ENCODE peak calls at places on chromosome 2, in four cellular contexts. One of them, this sample, is unnamed.

GRCh38 chr2:18047896-18048657 is 169.6 kb downstream of the KCNS3 start:
- DNase-seq in epithelial cell of proximal tubule: peak; percentile 20
- DNase-seq in brain microvascular endothelial cell: no peak
- DNase-seq in breast epithelium: peak; percentile 54
- DNase-seq in this sample: no peak

GRCh38 chr2:121480826-121481225 is 49.9 kb upstream of the RNU4ATAC start:
- DNase-seq in epithelial cell of proximal tubule: no peak
- DNase-seq in brain microvascular endothelial cell: peak; percentile 89
- DNase-seq in breast epithelium: no peak
- DNase-seq in this sample: no peak

GRCh38 chr2:39059366-39059952 is 61.4 kb downstream of the SOS1 start:
- DNase-seq in epithelial cell of proximal tubule: no peak
- DNase-seq in brain microvascular endothelial cell: no peak
- DNase-seq in breast epithelium: no peak
- DNase-seq in this sample: no peak

GRCh38 chr2:226725096-226725495 is 74.5 kb downstream of the IRS1 start:
- DNase-seq in epithelial cell of proximal tubule: no peak
- DNase-seq in brain microvascular endothelial cell: no peak
- DNase-seq in breast epithelium: no peak
- DNase-seq in this sample: peak; percentile 76

GRCh38 chr2:74708883-74709282 is 54.8 kb downstream of the SEMA4F start:
- DNase-seq in epithelial cell of proximal tubule: peak; percentile 76
- DNase-seq in brain microvascular endothelial cell: peak; percentile 10
- DNase-seq in breast epithelium: no peak
- DNase-seq in this sample: no peak

GRCh38 chr2:43169987-43170732 is 56.2 kb downstream of the ZFP36L2 start:
- DNase-seq in epithelial cell of proximal tubule: no peak
- DNase-seq in brain microvascular endothelial cell: no peak
- DNase-seq in breast epithelium: no peak
- DNase-seq in this sample: no peak

GRCh38 chr2:25227576-25227975 is 59.2 kb upstream of the POMC start:
- DNase-seq in epithelial cell of proximal tubule: no peak
- DNase-seq in brain microvascular endothelial cell: no peak
- DNase-seq in breast epithelium: no peak
- DNase-seq in this sample: no peak

GRCh38 chr2:38308821-38309220 is 68.3 kb downstream of the ATL2 start:
- DNase-seq in epithelial cell of proximal tubule: no peak
- DNase-seq in brain microvascular endothelial cell: no peak
- DNase-seq in breast epithelium: no peak
- DNase-seq in this sample: no peak

GRCh38 chr2:98134138-98134537 is 47.2 kb downstream of the VWA3B start:
- DNase-seq in epithelial cell of proximal tubule: no peak
- DNase-seq in brain microvascular endothelial cell: no peak
- DNase-seq in breast epithelium: no peak
- DNase-seq in this sample: no peak

GRCh38 chr2:203492965-203493364 is 42.1 kb downstream of the RAPH1 start:
- DNase-seq in epithelial cell of proximal tubule: no peak
- DNase-seq in brain microvascular endothelial cell: no peak
- DNase-seq in breast epithelium: no peak
- DNase-seq in this sample: no peak

GRCh38 chr2:219001577-219002394 is 8.6 kb upstream of the CRYBA2 start:
- DNase-seq in epithelial cell of proximal tubule: no peak
- DNase-seq in brain microvascular endothelial cell: no peak
- DNase-seq in breast epithelium: peak; percentile 85
- DNase-seq in this sample: peak; percentile 89

GRCh38 chr2:74507926-74508520 is 528 bp upstream of the PCGF1 start:
- DNase-seq in epithelial cell of proximal tubule: no peak
- DNase-seq in brain microvascular endothelial cell: no peak
- DNase-seq in breast epithelium: peak; percentile 37
- DNase-seq in this sample: no peak

GRCh38 chr2:20609349-20609994 is 41.4 kb downstream of the HS1BP3 start:
- DNase-seq in epithelial cell of proximal tubule: no peak
- DNase-seq in brain microvascular endothelial cell: peak; percentile 52
- DNase-seq in breast epithelium: no peak
- DNase-seq in this sample: peak; percentile 65

GRCh38 chr2:10048501-10049171 is 5.3 kb downstream of the KLF11 start:
- DNase-seq in epithelial cell of proximal tubule: no peak
- DNase-seq in brain microvascular endothelial cell: peak; percentile 27
- DNase-seq in breast epithelium: no peak
- DNase-seq in this sample: peak; percentile 72

GRCh38 chr2:240424341-240425235 is 10.9 kb upstream of the GPC1 start:
- DNase-seq in epithelial cell of proximal tubule: no peak
- DNase-seq in brain microvascular endothelial cell: no peak
- DNase-seq in breast epithelium: no peak
- DNase-seq in this sample: peak; percentile 65

DNA sequence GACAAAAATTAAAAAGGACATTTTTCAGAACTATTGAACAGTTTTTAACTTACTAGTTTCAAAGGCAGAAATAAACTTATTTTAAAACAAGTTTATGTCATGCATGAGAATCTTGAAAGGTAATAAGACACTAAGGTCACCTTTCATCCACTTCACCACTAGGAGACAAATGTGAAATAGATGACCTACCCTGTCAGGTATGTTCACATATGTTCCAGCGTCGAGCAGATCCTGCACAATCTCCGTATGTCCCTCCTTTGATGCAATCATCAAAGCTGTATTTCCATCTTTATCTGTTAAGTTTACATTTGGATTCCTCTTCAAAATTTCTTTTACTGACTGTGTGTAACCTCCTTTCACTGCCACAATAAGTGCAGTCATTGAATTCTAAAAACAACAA is 34.7 kb downstream of the KIDINS220 start:
- DNase-seq in epithelial cell of proximal tubule: no peak
- DNase-seq in brain microvascular endothelial cell: no peak
- DNase-seq in breast epithelium: no peak
- DNase-seq in this sample: no peak
- TF ChIP-seq CTCF in epithelial cell of proximal tubule: no peak
- TF ChIP-seq CTCF in brain microvascular endothelial cell: no peak
- TF ChIP-seq CTCF in breast epithelium: no peak
- TF ChIP-seq CTCF in this sample: no peak

GRCh38 chr2:239290618-239291504 is 110.0 kb downstream of the HDAC4 start:
- DNase-seq in epithelial cell of proximal tubule: no peak
- DNase-seq in brain microvascular endothelial cell: no peak
- DNase-seq in breast epithelium: peak; percentile 38
- DNase-seq in this sample: no peak
- TF ChIP-seq CTCF in epithelial cell of proximal tubule: no peak
- TF ChIP-seq CTCF in brain microvascular endothelial cell: peak; percentile 23
- TF ChIP-seq CTCF in breast epithelium: no peak
- TF ChIP-seq CTCF in this sample: no peak

DNA sequence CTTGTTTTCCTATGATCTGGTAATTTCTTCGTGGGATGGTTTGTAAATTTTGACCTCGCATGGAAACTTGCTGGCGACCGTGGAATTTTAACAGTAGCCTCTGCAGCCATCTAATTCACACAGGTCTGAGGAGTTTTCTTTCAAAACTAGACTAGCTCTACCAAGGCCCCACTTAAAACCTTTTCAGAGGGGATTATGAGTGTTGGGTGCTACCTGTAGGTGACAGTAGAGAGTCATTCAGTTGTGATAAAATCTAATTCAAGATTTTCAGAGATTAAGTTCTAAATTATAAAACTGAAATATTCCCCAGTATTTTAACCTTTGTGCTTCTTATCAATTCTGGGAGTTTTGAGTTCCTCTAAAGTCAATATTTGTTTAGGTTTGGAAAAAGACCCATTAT is 31.0 kb downstream of the THSD7B start:
- DNase-seq in epithelial cell of proximal tubule: no peak
- DNase-seq in brain microvascular endothelial cell: no peak
- DNase-seq in breast epithelium: no peak
- DNase-seq in this sample: no peak
- TF ChIP-seq CTCF in epithelial cell of proximal tubule: peak; percentile 36
- TF ChIP-seq CTCF in brain microvascular endothelial cell: no peak
- TF ChIP-seq CTCF in breast epithelium: no peak
- TF ChIP-seq CTCF in this sample: peak; percentile 4

GRCh38 chr2:8281950-8282857 is 399.7 kb upstream of the ID2 start:
- DNase-seq in epithelial cell of proximal tubule: no peak
- DNase-seq in brain microvascular endothelial cell: no peak
- DNase-seq in breast epithelium: no peak
- DNase-seq in this sample: no peak

GRCh38 chr2:8282858-8283252 is 399.0 kb upstream of the ID2 start:
- DNase-seq in epithelial cell of proximal tubule: no peak
- DNase-seq in brain microvascular endothelial cell: no peak
- DNase-seq in breast epithelium: no peak
- DNase-seq in this sample: no peak

GRCh38 chr2:8288206-8288605 is 393.6 kb upstream of the ID2 start:
- DNase-seq in epithelial cell of proximal tubule: no peak
- DNase-seq in brain microvascular endothelial cell: no peak
- DNase-seq in breast epithelium: no peak
- DNase-seq in this sample: no peak

GRCh38 chr2:8285898-8286297 is 396.0 kb upstream of the ID2 start:
- DNase-seq in epithelial cell of proximal tubule: no peak
- DNase-seq in brain microvascular endothelial cell: no peak
- DNase-seq in breast epithelium: no peak
- DNase-seq in this sample: no peak

GRCh38 chr2:8285081-8285480 is 396.8 kb upstream of the ID2 start:
- DNase-seq in epithelial cell of proximal tubule: no peak
- DNase-seq in brain microvascular endothelial cell: no peak
- DNase-seq in breast epithelium: no peak
- DNase-seq in this sample: no peak
- TF ChIP-seq CTCF in epithelial cell of proximal tubule: peak; percentile 49
- TF ChIP-seq CTCF in brain microvascular endothelial cell: peak; percentile 43
- TF ChIP-seq CTCF in breast epithelium: no peak
- TF ChIP-seq CTCF in this sample: no peak

DNA sequence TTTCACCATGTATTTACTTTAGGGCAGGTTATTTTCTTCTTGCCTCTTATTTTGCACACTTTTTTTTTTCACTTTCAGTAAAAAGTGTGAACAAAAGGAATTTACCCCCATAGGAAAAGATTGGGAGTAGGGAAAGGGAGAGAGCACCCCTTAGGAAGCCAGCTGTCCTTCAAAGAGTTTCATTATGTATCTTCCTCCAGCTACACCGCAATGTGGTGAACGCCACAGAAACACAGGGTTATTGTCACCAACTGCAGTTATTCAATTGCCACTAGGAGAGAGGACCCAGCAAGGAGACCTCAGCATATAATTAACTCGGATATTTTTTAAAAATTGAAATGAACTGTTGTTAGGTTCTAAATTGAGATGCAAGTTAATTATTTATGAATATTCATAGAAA is 286.2 kb upstream of the VRK2 start:
- DNase-seq in epithelial cell of proximal tubule: no peak
- DNase-seq in brain microvascular endothelial cell: no peak
- DNase-seq in breast epithelium: no peak
- DNase-seq in this sample: no peak
- TF ChIP-seq CTCF in epithelial cell of proximal tubule: no peak
- TF ChIP-seq CTCF in brain microvascular endothelial cell: no peak
- TF ChIP-seq CTCF in breast epithelium: no peak
- TF ChIP-seq CTCF in this sample: no peak

GRCh38 chr2:178298785-178299212 is 104.5 kb downstream of the OSBPL6 start:
- DNase-seq in epithelial cell of proximal tubule: no peak
- DNase-seq in brain microvascular endothelial cell: no peak
- DNase-seq in breast epithelium: no peak
- DNase-seq in this sample: no peak

GRCh38 chr2:178295115-178295514 is 100.8 kb downstream of the OSBPL6 start:
- DNase-seq in epithelial cell of proximal tubule: peak; percentile 56
- DNase-seq in brain microvascular endothelial cell: no peak
- DNase-seq in breast epithelium: no peak
- DNase-seq in this sample: no peak

GRCh38 chr2:178297091-178297411 is 102.7 kb downstream of the OSBPL6 start:
- DNase-seq in epithelial cell of proximal tubule: no peak
- DNase-seq in brain microvascular endothelial cell: no peak
- DNase-seq in breast epithelium: no peak
- DNase-seq in this sample: no peak

GRCh38 chr2:178296394-178297090 is 102.2 kb downstream of the OSBPL6 start:
- DNase-seq in epithelial cell of proximal tubule: no peak
- DNase-seq in brain microvascular endothelial cell: no peak
- DNase-seq in breast epithelium: peak; percentile 23
- DNase-seq in this sample: no peak

GRCh38 chr2:178295911-178296310 is 101.6 kb downstream of the OSBPL6 start:
- DNase-seq in epithelial cell of proximal tubule: no peak
- DNase-seq in brain microvascular endothelial cell: no peak
- DNase-seq in breast epithelium: no peak
- DNase-seq in this sample: no peak
- TF ChIP-seq CTCF in epithelial cell of proximal tubule: no peak
- TF ChIP-seq CTCF in brain microvascular endothelial cell: no peak
- TF ChIP-seq CTCF in breast epithelium: no peak
- TF ChIP-seq CTCF in this sample: no peak

GRCh38 chr2:222862068-222862914 is 1.5 kb downstream of the ACSL3 start:
- DNase-seq in epithelial cell of proximal tubule: no peak
- DNase-seq in brain microvascular endothelial cell: no peak
- DNase-seq in breast epithelium: no peak
- DNase-seq in this sample: no peak
- TF ChIP-seq CTCF in epithelial cell of proximal tubule: peak; percentile 37
- TF ChIP-seq CTCF in brain microvascular endothelial cell: peak; percentile 25
- TF ChIP-seq CTCF in breast epithelium: no peak
- TF ChIP-seq CTCF in this sample: peak; percentile 32

DNA sequence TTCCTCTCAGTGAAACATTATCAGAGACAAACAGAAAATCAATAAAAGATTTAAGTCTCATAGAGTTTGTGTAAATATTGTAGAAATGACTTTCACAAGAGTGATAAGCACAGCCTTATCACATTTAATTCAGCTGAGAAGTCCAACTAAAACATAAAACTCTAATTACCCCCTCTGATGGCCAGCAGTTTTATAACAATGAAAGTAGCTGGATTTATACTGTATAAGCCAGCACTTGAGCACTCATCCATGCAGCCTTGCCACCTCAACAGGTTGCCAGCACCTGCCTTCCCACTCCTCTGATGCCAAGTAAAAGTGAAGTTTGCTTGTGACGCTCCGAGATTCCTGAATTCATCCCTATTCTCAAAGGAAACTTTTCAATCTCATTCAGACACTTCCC is 103.0 kb upstream of the STK39 start:
- DNase-seq in epithelial cell of proximal tubule: no peak
- DNase-seq in brain microvascular endothelial cell: no peak
- DNase-seq in breast epithelium: no peak
- DNase-seq in this sample: no peak
- TF ChIP-seq CTCF in epithelial cell of proximal tubule: peak; percentile 30
- TF ChIP-seq CTCF in brain microvascular endothelial cell: peak; percentile 13
- TF ChIP-seq CTCF in breast epithelium: no peak
- TF ChIP-seq CTCF in this sample: no peak

DNA sequence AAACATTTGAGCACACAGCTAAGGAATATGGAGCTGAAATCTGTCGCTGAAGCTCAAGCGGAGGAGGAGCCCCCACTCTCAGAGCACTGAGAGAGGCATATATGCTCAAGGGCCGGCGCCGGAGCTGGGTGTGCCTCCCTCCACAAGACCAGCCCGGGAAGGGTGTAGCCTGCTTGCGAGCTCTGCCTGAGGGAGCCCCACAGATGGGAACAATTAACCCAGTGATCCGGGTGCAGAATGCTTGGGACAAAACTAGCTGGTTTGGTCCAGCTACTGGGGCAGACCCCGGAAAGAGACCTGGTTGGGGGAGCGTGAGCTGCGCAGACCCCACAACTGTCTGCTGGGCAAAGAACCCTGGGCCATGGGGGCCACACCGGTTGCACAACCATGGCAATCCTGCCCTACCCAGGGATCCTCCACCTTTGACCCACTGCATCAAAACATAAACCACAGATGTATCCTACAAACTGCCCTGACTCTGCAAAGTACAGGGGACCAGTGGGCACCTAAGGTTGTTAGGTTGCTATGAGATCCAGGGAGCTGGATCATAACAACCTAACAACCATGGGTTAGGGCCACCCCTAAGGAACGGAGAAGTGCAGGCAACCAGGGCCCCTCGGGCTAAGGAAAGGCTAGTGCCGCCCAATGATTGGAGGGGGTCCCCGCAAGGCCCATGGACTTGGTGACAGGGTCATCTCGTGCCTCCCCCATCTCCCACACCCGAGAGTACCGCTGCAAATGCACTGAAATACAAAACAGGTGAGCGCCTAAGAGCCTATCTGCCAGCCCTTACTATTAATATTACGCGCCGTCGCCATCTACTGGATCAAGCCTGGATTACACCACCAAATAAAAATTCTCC is 53.4 kb upstream of the SCN1A start:
- DNase-seq in epithelial cell of proximal tubule: no peak
- DNase-seq in brain microvascular endothelial cell: peak; percentile 66
- DNase-seq in breast epithelium: peak; percentile 51
- DNase-seq in this sample: peak; percentile 60
- TF ChIP-seq CTCF in epithelial cell of proximal tubule: peak; percentile 66
- TF ChIP-seq CTCF in brain microvascular endothelial cell: peak; percentile 72
- TF ChIP-seq CTCF in breast epithelium: no peak
- TF ChIP-seq CTCF in this sample: peak; percentile 42